ENCODE peak calls at places on chromosomes 11 and 22, in eight cellular contexts. U is transverse colon, D is spleen, P is HCT116, Y is A549, Q is IMR-90, N is tibial nerve, F is right lobe of liver. E is an unnamed sample.

GRCh38 chr11:107567739-107568335 is 2.3 kb upstream of the ALKBH8 start:
- DNase-seq in U (no peak), D (no peak), P (no peak), Y (no peak), Q (no peak), N (no peak), F (no peak), E (no peak)

GRCh38 chr11:111019449-111019848 is 226.1 kb upstream of the POU2AF2 start:
- DNase-seq in U (no peak), D (no peak), P (no peak), Y (no peak), Q (no peak), N (no peak), F (no peak), E (no peak)

GRCh38 chr11:128728767-128729587 is 35.1 kb downstream of the FLI1 start:
- DNase-seq in U (no peak), D (no peak), P (no peak), Y (no peak), Q (no peak), N (no peak), F (no peak), E (peak)

GRCh38 chr22:24810043-24810749 is 4.2 kb downstream of the SGSM1 start:
- DNase-seq in U (no peak), D (no peak), P (no peak), Y (no peak), Q (no peak), N (no peak), F (no peak), E (peak)

GRCh38 chr11:110490886-110491285 is 61.1 kb downstream of the FDX1 start:
- DNase-seq in U (no peak), D (no peak), P (no peak), Y (no peak), Q (peak), N (peak), F (no peak), E (no peak)

GRCh38 chr11:131389582-131389981 is 19.2 kb downstream of the NTM start:
- DNase-seq in U (no peak), D (no peak), P (no peak), Y (no peak), Q (no peak), N (no peak), F (no peak), E (no peak)

GRCh38 chr11:3049430-3050243 is 7.6 kb downstream of the CARS1 start:
- DNase-seq in U (peak), D (peak), P (peak), Y (peak), Q (peak), N (peak), F (no peak), E (peak)

GRCh38 chr22:26066534-26066933 is 102.7 kb upstream of the SEZ6L start:
- DNase-seq in U (no peak), D (no peak), P (no peak), Y (no peak), Q (no peak), N (no peak), F (no peak), E (no peak)

GRCh38 chr22:30305519-30305905 is 16.2 kb upstream of the CASTOR1 start:
- DNase-seq in U (peak), D (peak), P (no peak), Y (no peak), Q (no peak), N (peak), F (peak), E (peak)

GRCh38 chr22:19117111-19117512 is 5.1 kb downstream of the DGCR2 start:
- DNase-seq in U (peak), D (peak), P (no peak), Y (no peak), Q (no peak), N (no peak), F (no peak), E (no peak)

GRCh38 chr11:118606157-118606843 is 1.1 kb upstream of the PHLDB1 start:
- DNase-seq in U (no peak), D (peak), P (no peak), Y (no peak), Q (no peak), N (no peak), F (no peak), E (no peak)

GRCh38 chr11:62108017-62108750 is 15.6 kb upstream of the INCENP start:
- DNase-seq in U (no peak), D (no peak), P (peak), Y (peak), Q (peak), N (peak), F (no peak), E (peak)

GRCh38 chr11:108775324-108775723 is 110.5 kb downstream of the DDX10 start:
- DNase-seq in U (no peak), D (no peak), P (no peak), Y (no peak), Q (no peak), N (no peak), F (no peak), E (no peak)

GRCh38 chr11:108781921-108782320 is 117.1 kb downstream of the DDX10 start:
- DNase-seq in U (no peak), D (no peak), P (no peak), Y (no peak), Q (no peak), N (no peak), F (no peak), E (no peak)

GRCh38 chr11:108780119-108780518 is 115.2 kb downstream of the DDX10 start:
- DNase-seq in U (no peak), D (no peak), P (no peak), Y (no peak), Q (peak), N (no peak), F (no peak), E (no peak)
- H3K4me3 ChIP-seq in U (no peak), D (no peak), P (no peak), Y (no peak), Q (no peak), N (no peak), F (no peak), E (no peak)

DNA sequence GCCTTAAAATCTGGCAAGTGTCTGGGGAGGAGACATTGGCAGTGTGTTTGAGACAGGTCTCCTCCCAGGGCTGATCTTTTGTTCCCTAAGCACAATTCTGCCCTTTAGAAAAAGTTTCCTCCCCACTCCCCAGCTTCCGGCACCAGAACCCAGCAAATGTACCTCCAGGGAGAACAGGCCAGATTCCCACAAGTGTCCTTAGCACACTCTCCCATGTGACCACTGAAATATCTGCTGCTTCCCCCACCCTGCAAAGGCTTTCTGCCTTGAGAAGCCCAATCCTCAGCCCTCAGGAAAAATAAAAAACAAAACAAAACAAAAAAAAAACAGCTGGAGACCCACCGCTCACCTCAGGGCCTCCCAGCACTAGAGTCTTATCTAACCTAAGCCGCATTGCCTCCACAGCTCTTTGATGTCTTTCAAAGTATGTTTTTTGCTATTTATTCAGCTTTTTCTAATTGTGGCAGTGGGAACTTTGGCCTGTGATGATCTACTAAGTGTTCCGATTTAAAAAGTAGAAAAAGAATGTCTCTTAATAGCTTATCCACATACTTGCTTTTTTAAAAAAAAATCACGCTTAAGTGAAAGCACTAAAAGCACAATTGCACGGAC is 29.0 kb upstream of the FBLN1 start:
- DNase-seq in U (no peak), D (peak), P (no peak), Y (no peak), Q (no peak), N (no peak), F (no peak), E (no peak)
- H3K27ac ChIP-seq in U (no peak), D (peak), P (no peak), Y (no peak), Q (no peak), N (peak), F (no peak), E (peak)

GRCh38 chr11:7986768-7987559 is at the start of gene EIF3F:
- DNase-seq in U (peak), D (peak), P (peak), Y (peak), Q (peak), N (peak), F (peak), E (peak)
- TF ChIP-seq POLR2A in U (peak), D (no peak), P (no peak), Y (peak), Q (peak), N (peak), F (peak), E (peak)

GRCh38 chr22:42925598-42925997 is 68.5 kb upstream of the ARFGAP3 start:
- DNase-seq in U (no peak), D (peak), P (no peak), Y (no peak), Q (no peak), N (no peak), F (no peak), E (no peak)
- H3K4me3 ChIP-seq in U (no peak), D (no peak), P (no peak), Y (no peak), Q (no peak), N (no peak), F (no peak), E (no peak)

GRCh38 chr22:38713921-38714320 is 8.2 kb downstream of the GTPBP1 start:
- DNase-seq in U (no peak), D (no peak), P (no peak), Y (no peak), Q (no peak), N (no peak), F (no peak), E (no peak)
- H3K27ac ChIP-seq in U (no peak), D (peak), P (no peak), Y (no peak), Q (no peak), N (no peak), F (no peak), E (peak)

DNA sequence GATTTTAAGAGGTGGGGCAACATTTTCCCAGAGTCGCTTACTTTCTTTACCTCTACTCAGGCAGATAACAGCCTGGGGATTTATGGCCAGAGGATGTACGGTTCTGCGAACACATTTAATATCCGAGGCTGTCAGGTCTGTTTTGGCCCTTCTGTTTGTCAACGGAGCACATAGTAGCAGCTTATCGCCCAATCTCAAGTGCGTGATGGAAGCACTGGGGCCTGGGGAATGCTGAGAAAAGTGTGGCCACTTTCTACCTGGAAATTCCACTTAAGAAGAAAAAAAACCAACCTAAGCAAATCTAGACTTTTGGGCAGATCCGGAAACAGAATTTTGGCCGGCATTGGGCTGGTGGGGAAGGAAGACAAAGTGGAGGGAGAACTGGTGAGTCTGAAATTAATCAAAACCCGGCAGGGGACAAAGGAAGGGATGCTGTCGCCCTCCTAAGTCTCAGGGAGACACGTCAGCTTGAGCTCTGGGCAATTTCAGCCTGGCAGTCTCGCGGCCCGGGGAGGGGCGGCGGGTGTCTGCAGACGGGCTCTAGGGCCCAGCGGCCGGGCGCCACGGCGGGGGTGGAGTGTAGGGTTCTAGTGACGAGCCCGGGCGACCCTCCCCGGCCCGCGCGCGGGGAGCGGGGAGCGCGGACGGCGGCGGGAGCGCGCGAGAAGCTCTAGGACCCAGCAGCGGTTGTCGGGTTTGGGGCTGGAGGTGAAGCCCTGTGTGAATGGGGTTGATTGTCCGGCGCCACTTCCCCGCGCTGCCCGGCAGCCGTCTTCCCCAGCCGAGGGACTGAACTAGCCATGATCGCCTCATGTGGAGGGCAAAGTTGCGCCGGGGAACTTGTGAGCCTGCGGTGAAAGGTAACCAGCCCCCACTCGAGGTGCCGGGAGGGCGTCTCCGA is at the start of gene AMOTL1:
- DNase-seq in U (peak), D (peak), P (peak), Y (peak), Q (peak), N (peak), F (peak), E (peak)
- TF ChIP-seq POLR2A in U (peak), D (no peak), P (peak), Y (peak), Q (no peak), N (peak), F (peak), E (peak)